ENCODE peak calls at places on chromosomes 4 and X, in five cellular contexts. R is heart left ventricle, S is adipocyte, B is GM23248, V is aorta. H is an unnamed sample.

GRCh38 chr4:89486042-89486441 is 178.4 kb upstream of the GPRIN3 start:
- DNase-seq in R (no peak), S (peak), V (no peak), B (peak), H (no peak)

GRCh38 chr4:102141855-102142254 is 203.4 kb downstream of the SLC39A8 start:
- DNase-seq in S (no peak), V (no peak), R (no peak), B (no peak), H (no peak)

GRCh38 chr4:53748328-53748772 is 157.1 kb upstream of the LNX1 start:
- DNase-seq in B (no peak), S (no peak), R (no peak), V (no peak), H (no peak)

GRCh38 chr4:38085394-38086150 is 125.4 kb downstream of the PTTG2 start:
- DNase-seq in B (peak), R (no peak), S (no peak), V (no peak), H (no peak)

GRCh38 chrX:96447161-96447560 is 237.5 kb upstream of the DIAPH2 start:
- DNase-seq in B (no peak), S (no peak), V (no peak), R (no peak), H (no peak)

GRCh38 chr4:1047106-1047975 is 35.9 kb downstream of the FGFRL1 start:
- DNase-seq in V (peak), S (no peak), B (no peak), R (peak), H (no peak)

GRCh38 chrX:140724337-140725105 is 15.0 kb downstream of the LINC00632 start:
- DNase-seq in R (no peak), S (no peak), B (no peak), V (no peak), H (no peak)

GRCh38 chrX:9148626-9149385 is 114.9 kb upstream of the FAM9B start:
- DNase-seq in R (no peak), S (peak), B (peak), V (no peak), H (no peak)

GRCh38 chr4:3371038-3371437 is 70.7 kb upstream of the HGFAC start:
- DNase-seq in S (no peak), B (peak), V (no peak), R (no peak), H (no peak)

GRCh38 chrX:39157006-39157405 is 355.7 kb downstream of the MID1IP1 start:
- DNase-seq in B (no peak), R (no peak), S (no peak), V (no peak), H (no peak)

GRCh38 chrX:44062842-44063241 is 89.7 kb upstream of the NDP start:
- DNase-seq in V (no peak), S (no peak), B (peak), R (no peak), H (no peak)

GRCh38 chr4:140092094-140092820 is 61.7 kb downstream of the MAML3 start:
- DNase-seq in R (peak), S (peak), V (no peak), B (peak), H (no peak)

GRCh38 chr4:2761035-2761923 is 5.1 kb upstream of the TNIP2 start:
- DNase-seq in B (no peak), S (peak), R (no peak), V (peak), H (no peak)

GRCh38 chr4:8035371-8035780 is 95.7 kb upstream of the AFAP1 start:
- DNase-seq in S (peak), V (no peak), R (no peak), B (no peak), H (no peak)

GRCh38 chr4:97123573-97123972 is 1019.7 kb downstream of the STPG2 start:
- DNase-seq in V (no peak), R (no peak), B (no peak), S (no peak), H (no peak)

DNA sequence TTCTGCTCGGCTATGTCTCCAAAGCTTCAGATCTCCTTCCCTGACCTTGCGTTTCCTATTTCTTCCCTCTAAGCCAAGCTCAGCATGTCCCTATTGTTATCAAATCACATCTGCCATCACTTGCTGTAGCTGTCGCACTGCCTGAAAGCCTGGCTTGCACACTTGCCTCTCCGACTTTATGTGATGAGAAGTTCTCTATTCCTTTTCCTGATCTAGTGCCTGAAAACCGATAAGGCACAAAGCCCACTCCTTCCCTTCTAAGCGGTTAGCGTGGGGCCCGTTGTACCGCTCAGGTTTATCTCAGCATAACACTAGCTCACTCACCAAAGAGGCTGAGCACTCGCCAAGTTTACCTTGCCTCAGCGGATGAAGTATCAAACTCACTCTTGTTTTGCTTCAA is 816 bp downstream of the NMU start:
- DNase-seq in B (no peak), V (no peak), R (no peak), S (no peak), H (no peak)
- H3K4me3 ChIP-seq in B (no peak), V (no peak), R (no peak), S (no peak), H (no peak)

GRCh38 chr4:39524420-39524957 is 2.8 kb downstream of the UGDH start:
- DNase-seq in R (no peak), V (peak), B (no peak), S (no peak), H (no peak)
- H3K4me3 ChIP-seq in R (no peak), V (no peak), B (peak), S (peak), H (no peak)

DNA sequence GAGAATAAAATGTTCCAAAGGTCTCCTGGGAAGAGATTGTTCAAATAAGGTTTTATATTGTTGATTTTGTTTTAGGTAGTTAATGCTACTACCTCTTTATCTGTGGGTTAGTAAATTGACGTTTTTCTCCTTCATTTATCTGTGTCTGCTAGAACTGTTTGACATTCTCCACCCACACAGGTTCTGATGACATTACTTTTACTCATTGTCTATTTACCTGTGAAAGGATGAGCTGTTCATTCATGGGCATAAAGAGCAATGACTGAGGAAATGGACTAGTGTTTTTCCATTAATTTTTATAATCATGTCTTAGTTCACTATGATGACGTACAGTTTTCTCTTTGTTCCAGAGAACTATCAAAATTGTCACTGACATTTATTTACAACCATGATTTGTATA is 75.6 kb downstream of the CPE start:
- DNase-seq in S (no peak), B (no peak), R (no peak), V (no peak), H (no peak)
- H3K4me3 ChIP-seq in S (no peak), B (no peak), R (no peak), V (no peak), H (no peak)

GRCh38 chrX:26511621-26512363 is 295.8 kb downstream of the MAGEB5 start:
- DNase-seq in V (no peak), R (no peak), S (no peak), B (no peak), H (no peak)
- H3K4me3 ChIP-seq in V (no peak), R (no peak), S (no peak), B (no peak), H (no peak)

GRCh38 chr4:190020790-190021717 is 6.0 kb downstream of the FRG2 start:
- DNase-seq in B (peak), S (peak), V (no peak), R (no peak), H (peak)
- H3K4me3 ChIP-seq in B (no peak), S (no peak), V (peak), R (peak), H (no peak)

GRCh38 chrX:54479471-54480122 is 16.4 kb downstream of the FGD1 start:
- DNase-seq in R (no peak), S (no peak), V (no peak), B (no peak), H (no peak)

GRCh38 chrX:54483946-54484345 is 12.1 kb downstream of the FGD1 start:
- DNase-seq in R (no peak), S (no peak), B (peak), V (no peak), H (no peak)

GRCh38 chrX:54484666-54485065 is 11.4 kb downstream of the FGD1 start:
- DNase-seq in B (peak), V (no peak), S (no peak), R (no peak), H (no peak)

GRCh38 chrX:54481751-54482150 is 14.3 kb downstream of the FGD1 start:
- DNase-seq in B (peak), V (no peak), S (no peak), R (no peak), H (no peak)

GRCh38 chrX:54482839-54483593 is 13.0 kb downstream of the FGD1 start:
- DNase-seq in S (no peak), B (peak), R (no peak), V (peak), H (no peak)
- H3K4me3 ChIP-seq in S (no peak), B (no peak), R (peak), V (no peak), H (no peak)

DNA sequence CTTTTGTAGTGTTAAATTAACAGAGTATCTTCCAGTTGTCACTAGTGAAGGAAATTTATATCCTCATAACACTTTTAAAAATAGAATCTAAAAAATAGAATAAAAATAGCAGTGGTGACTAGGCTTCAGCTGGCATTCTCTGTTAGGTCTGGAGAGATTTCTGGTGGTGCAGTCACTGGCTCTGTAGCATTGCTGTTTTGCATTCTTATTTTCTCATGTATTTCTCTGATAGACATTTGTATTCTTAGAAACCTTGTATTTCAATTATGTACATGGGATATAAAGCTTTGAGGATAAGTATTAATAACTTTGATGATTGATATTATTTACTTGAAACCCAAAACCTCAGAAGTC is 87.6 kb downstream of the TMEM131L start:
- DNase-seq in R (no peak), V (no peak), S (no peak), B (peak), H (no peak)
- H3K4me3 ChIP-seq in R (peak), V (peak), S (no peak), B (no peak), H (no peak)

GRCh38 chrX:72238183-72238582 is 644 bp downstream of the ERCC6L start:
- DNase-seq in B (peak), R (no peak), S (no peak), V (no peak), H (no peak)
- H3K4me3 ChIP-seq in B (peak), R (no peak), S (peak), V (no peak), H (no peak)

H was measured in CD4-positive, alpha-beta memory T cell.